ENCODE peak calls at places on chromosomes 2 and 18, in six cellular contexts. M, J, L, G, Y and R are unnamed samples.

GRCh38 chr2:239300871-239301742 is 99.7 kb downstream of the HDAC4 start:
- DNase-seq in L (no peak), G (no peak), Y (no peak), J (no peak), M (peak; percentile 53), R (no peak)

GRCh38 chr2:157395811-157396210 is 48.1 kb downstream of the CYTIP start:
- DNase-seq in J (no peak), G (no peak), L (no peak), M (no peak), Y (no peak), R (no peak)

GRCh38 chr2:2014251-2014761 is 270.0 kb upstream of the PXDN start:
- DNase-seq in M (no peak), Y (peak; percentile 72), G (no peak), L (no peak), J (no peak), R (no peak)

GRCh38 chr18:13387856-13388548 is 169.4 kb downstream of the LDLRAD4 start:
- DNase-seq in M (no peak), Y (no peak), L (no peak), J (no peak), G (peak; percentile 24), R (no peak)

GRCh38 chr2:69755862-69756467 is 14.0 kb downstream of the ANXA4 start:
- DNase-seq in Y (peak; percentile 33), L (no peak), G (peak; percentile 74), J (peak; percentile 65), M (no peak), R (no peak)

GRCh38 chr2:187079901-187080300 is 230.9 kb upstream of the ZSWIM2 start:
- DNase-seq in Y (no peak), L (no peak), G (no peak), M (no peak), J (no peak), R (no peak)

GRCh38 chr2:145654746-145655145 is 1134.8 kb upstream of the ZEB2 start:
- DNase-seq in G (no peak), J (no peak), L (no peak), Y (no peak), M (no peak), R (no peak)

GRCh38 chr2:104854507-104855173 is 725 bp downstream of the POU3F3 start:
- DNase-seq in L (no peak), Y (no peak), M (no peak), G (no peak), J (no peak), R (no peak)

GRCh38 chr18:60053747-60054304 is 154.0 kb downstream of the PMAIP1 start:
- DNase-seq in M (no peak), J (peak; percentile 98), Y (peak; percentile 89), L (no peak), G (peak; percentile 94), R (no peak)

GRCh38 chr2:128379021-128380005 is 60.6 kb upstream of the HS6ST1 start:
- DNase-seq in M (peak; percentile 73), Y (peak; percentile 79), J (no peak), G (peak; percentile 57), L (no peak), R (no peak)

GRCh38 chr18:57434536-57435494 is at the start of gene ONECUT2:
- DNase-seq in J (peak; percentile 65), M (peak; percentile 96), Y (peak; percentile 89), G (peak; percentile 69), L (peak; percentile 66), R (peak; percentile 87)

GRCh38 chr18:26961805-26962204 is 96.3 kb upstream of the AQP4 start:
- DNase-seq in J (no peak), M (no peak), G (no peak), Y (no peak), L (no peak), R (peak; percentile 46)

GRCh38 chr2:132676999-132677398 is 7.0 kb upstream of the LYPD1 start:
- DNase-seq in Y (no peak), M (no peak), L (no peak), J (no peak), G (no peak), R (peak; percentile 32)

GRCh38 chr2:201208563-201209252 is 25.8 kb downstream of the CASP10 start:
- DNase-seq in L (no peak), G (no peak), M (no peak), J (no peak), Y (no peak), R (no peak)

GRCh38 chr2:57528499-57528898 is 518.1 kb upstream of the VRK2 start:
- DNase-seq in Y (no peak), J (no peak), G (no peak), M (no peak), L (no peak), R (no peak)

GRCh38 chr18:62525611-62526010 is 2.8 kb downstream of the ZCCHC2 start:
- DNase-seq in Y (no peak), J (no peak), M (no peak), G (no peak), L (no peak), R (no peak)

GRCh38 chr2:9993490-9994165 is 42.1 kb downstream of the GRHL1 start:
- DNase-seq in G (peak; percentile 62), Y (no peak), M (no peak), J (no peak), L (no peak), R (no peak)

GRCh38 chr2:85215074-85216050 is 82.2 kb downstream of the TCF7L1 start:
- DNase-seq in L (no peak), M (no peak), J (peak; percentile 21), Y (peak; percentile 84), G (peak; percentile 83), R (no peak)

GRCh38 chr18:23142285-23142929 is 7.1 kb downstream of the CABLES1 start:
- DNase-seq in G (no peak), M (no peak), Y (no peak), L (no peak), J (no peak), R (no peak)